ENCODE peak calls at places on chromosomes 6 and 20, in four cellular contexts. N is Panc1; V is AG04450; J is CD8-positive, alpha-beta T cell. T is an unnamed sample.

GRCh38 chr6:34115396-34116314 is 30.2 kb downstream of the GRM4 start:
- DNase-seq in N (no peak), V (no peak), J (no peak), T (no peak)

GRCh38 chr6:36629792-36630191 is 35.6 kb downstream of the SRSF3 start:
- DNase-seq in N (no peak), V (no peak), J (no peak), T (no peak)

GRCh38 chr6:148747145-148747492 is 289 bp downstream of the UST start:
- DNase-seq in N (no peak), V (no peak), J (no peak), T (no peak)

GRCh38 chr6:139262519-139263300 is 29.1 kb downstream of the TXLNB start:
- DNase-seq in N (no peak), V (no peak), J (no peak), T (peak; percentile 23)

GRCh38 chr6:97288188-97288587 is 5.2 kb upstream of the MMS22L start:
- DNase-seq in N (no peak), V (no peak), J (no peak), T (no peak)

GRCh38 chr20:51541189-51542032 is 1.1 kb downstream of the NFATC2 start:
- DNase-seq in N (no peak), V (no peak), J (peak; percentile 66), T (no peak)

GRCh38 chr6:136265101-136265500 is 15.0 kb upstream of the MTFR2 start:
- DNase-seq in N (no peak), V (no peak), J (no peak), T (no peak)

GRCh38 chr6:26141378-26141901 is 54.2 kb downstream of the HFE start:
- DNase-seq in N (no peak), V (no peak), J (no peak), T (no peak)

GRCh38 chr6:165181951-165182414 is 127.4 kb downstream of the C6orf118 start:
- DNase-seq in N (no peak), V (no peak), J (no peak), T (peak; percentile 15)

GRCh38 chr6:140437619-140438345 is 1063.3 kb upstream of the CITED2 start:
- DNase-seq in N (no peak), V (no peak), J (no peak), T (peak; percentile 17)

GRCh38 chr20:62508641-62509051 is 32.9 kb upstream of the GATA5 start:
- DNase-seq in N (no peak), V (no peak), J (no peak), T (no peak)

GRCh38 chr6:41647061-41647511 is 8.8 kb downstream of the MDFI start:
- DNase-seq in N (no peak), V (no peak), J (no peak), T (no peak)

GRCh38 chr6:113805167-113805835 is 51.8 kb upstream of the MARCKS start:
- DNase-seq in N (no peak), V (no peak), J (no peak), T (no peak)

GRCh38 chr20:40188319-40188718 is 500.7 kb downstream of the MAFB start:
- DNase-seq in N (no peak), V (no peak), J (no peak), T (no peak)

GRCh38 chr20:17935186-17935585 is 33.4 kb downstream of the SNX5 start:
- DNase-seq in N (no peak), V (no peak), J (no peak), T (no peak)

GRCh38 chr20:20017001-20017851 is at the start of gene NAA20:
- DNase-seq in N (peak; percentile 79), V (peak; percentile 70), J (peak; percentile 87), T (peak; percentile 62)

GRCh38 chr6:39416728-39417127 is 94.2 kb upstream of the KCNK16 start:
- DNase-seq in N (no peak), V (no peak), J (no peak), T (peak; percentile 66)

GRCh38 chr6:38033442-38033982 is 214.0 kb downstream of the ZFAND3 start:
- DNase-seq in N (no peak), V (no peak), J (no peak), T (no peak)

GRCh38 chr6:128600397-128600951 is 80.1 kb upstream of the PTPRK start:
- DNase-seq in N (no peak), V (peak; percentile 61), J (no peak), T (peak; percentile 66)

GRCh38 chr6:159513074-159513473 is 180.0 kb downstream of the SOD2 start:
- DNase-seq in N (no peak), V (no peak), J (no peak), T (no peak)

GRCh38 chr6:13011612-13012146 is 295.1 kb downstream of the PHACTR1 start:
- DNase-seq in N (no peak), V (no peak), J (no peak), T (no peak)

GRCh38 chr6:1614767-1615650 is 5.3 kb downstream of the FOXC1 start:
- DNase-seq in N (no peak), V (no peak), J (no peak), T (no peak)

GRCh38 chr6:169019727-169020491 is 233.7 kb downstream of the THBS2 start:
- DNase-seq in N (no peak), V (no peak), J (no peak), T (no peak)

GRCh38 chr6:125229080-125229479 is 72.7 kb downstream of the HDDC2 start:
- DNase-seq in N (no peak), V (no peak), J (no peak), T (no peak)

GRCh38 chr20:56205350-56205749 is 43.2 kb upstream of the MC3R start:
- DNase-seq in N (no peak), V (no peak), J (no peak), T (no peak)

GRCh38 chr6:125511809-125512341 is 210.1 kb upstream of the HDDC2 start:
- DNase-seq in N (no peak), V (no peak), J (no peak), T (no peak)

GRCh38 chr6:164303092-164304007 is 888.8 kb downstream of the QKI start:
- DNase-seq in N (no peak), V (no peak), J (no peak), T (no peak)

GRCh38 chr20:2331901-2332565 is 36.2 kb downstream of the TGM3 start:
- DNase-seq in N (no peak), V (no peak), J (no peak), T (no peak)

GRCh38 chr6:27862396-27863061 is 49.7 kb downstream of the OR2B2 start:
- DNase-seq in N (no peak), V (no peak), J (no peak), T (no peak)

GRCh38 chr20:6841128-6841527 is 73.6 kb downstream of the BMP2 start:
- DNase-seq in N (no peak), V (no peak), J (no peak), T (no peak)

GRCh38 chr6:24933868-24934401 is 1.8 kb downstream of the RIPOR2 start:
- DNase-seq in N (peak; percentile 25), V (no peak), J (peak; percentile 40), T (no peak)

GRCh38 chr6:27684264-27685211 is 211.6 kb upstream of the ZNF184 start:
- DNase-seq in N (peak; percentile 98), V (no peak), J (no peak), T (no peak)

GRCh38 chr20:54162378-54162777 is 11.4 kb downstream of the CYP24A1 start:
- DNase-seq in N (no peak), V (no peak), J (no peak), T (no peak)

GRCh38 chr6:108969776-108970175 is 121.6 kb downstream of the ARMC2 start:
- DNase-seq in N (no peak), V (no peak), J (no peak), T (no peak)

DNA sequence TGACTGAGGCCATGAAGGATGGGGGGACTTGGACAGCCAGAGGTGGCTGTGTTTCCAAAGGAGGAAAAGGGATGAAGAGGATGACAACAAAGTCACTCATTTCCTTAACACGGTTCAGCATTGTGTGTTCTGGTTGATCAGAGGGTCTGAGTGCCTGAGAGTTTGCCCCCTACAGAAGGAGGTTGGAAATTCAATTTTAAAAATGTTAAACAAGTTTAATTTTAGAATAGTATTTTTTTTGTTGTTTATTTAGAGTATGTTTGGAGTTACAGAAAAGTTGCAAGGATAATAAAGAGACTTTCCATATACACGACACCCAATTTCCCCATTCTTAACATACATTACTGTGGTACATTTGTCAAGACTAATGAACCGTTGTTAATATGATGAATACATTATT is 10.3 kb upstream of the VAPB start:
- DNase-seq in N (no peak), V (no peak), J (no peak), T (no peak)
- TF ChIP-seq CTCF in N (peak; percentile 1), V (peak; percentile 23), J (no peak), T (no peak)

GRCh38 chr6:99422912-99423311 is 2.2 kb downstream of the PNISR start:
- DNase-seq in N (no peak), V (no peak), J (no peak), T (no peak)

GRCh38 chr6:99425647-99426453 is 742 bp upstream of the PNISR start:
- DNase-seq in N (peak; percentile 93), V (peak; percentile 49), J (peak; percentile 48), T (peak; percentile 60)

GRCh38 chr6:99424761-99425646 is at the start of gene PNISR:
- DNase-seq in N (peak; percentile 97), V (peak; percentile 97), J (peak; percentile 73), T (peak; percentile 83)

GRCh38 chr6:99426454-99426762 is 1.3 kb upstream of the PNISR start:
- DNase-seq in N (no peak), V (no peak), J (no peak), T (no peak)

GRCh38 chr6:99424022-99424421 is 1.1 kb downstream of the PNISR start:
- DNase-seq in N (no peak), V (no peak), J (no peak), T (no peak)
- TF ChIP-seq CTCF in N (no peak), V (no peak), J (no peak), T (no peak)

DNA sequence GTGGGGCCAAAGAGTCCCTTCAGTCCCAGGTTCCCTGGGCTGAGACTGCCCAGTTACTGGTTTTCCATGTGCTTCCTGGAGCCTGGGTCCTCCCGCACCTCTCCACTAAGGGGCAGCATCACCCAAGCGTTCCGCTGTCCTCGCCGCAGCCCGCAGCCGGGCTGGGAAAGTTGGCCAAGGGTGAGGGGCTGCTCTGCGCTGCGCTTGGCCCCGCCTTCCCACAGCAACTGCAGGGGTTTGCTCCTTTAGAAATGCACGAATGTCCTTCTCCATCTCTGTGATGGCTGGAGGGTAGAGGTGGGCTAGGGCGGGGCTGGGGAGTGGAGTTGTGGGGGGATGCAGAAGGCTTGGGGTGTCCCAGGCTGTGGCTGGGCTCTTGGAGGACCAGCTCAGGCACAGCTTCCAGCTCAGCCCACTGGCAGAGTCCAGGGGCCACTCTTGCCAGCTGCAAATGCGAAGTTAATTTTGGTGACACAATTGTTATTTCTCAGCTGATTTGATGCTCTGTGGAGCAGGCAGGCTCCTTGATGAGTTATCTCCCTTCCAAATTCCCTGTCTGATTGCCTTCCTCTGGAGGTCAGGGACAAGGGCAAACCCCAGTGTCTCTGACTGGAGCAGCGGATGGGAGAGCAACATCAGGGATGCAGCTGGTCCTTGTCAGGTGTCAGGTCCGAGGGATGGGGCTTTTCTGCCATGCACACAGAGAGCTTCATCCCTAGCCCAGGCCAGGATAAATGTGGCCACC is 63.2 kb downstream of the NOL4L start:
- DNase-seq in N (peak; percentile 30), V (no peak), J (peak; percentile 60), T (no peak)
- TF ChIP-seq CTCF in N (peak; percentile 88), V (peak; percentile 88), J (peak; percentile 79), T (peak; percentile 90)

GRCh38 chr6:107601406-107601805 is 111.5 kb downstream of the SOBP start:
- DNase-seq in N (no peak), V (no peak), J (no peak), T (no peak)

GRCh38 chr6:107603029-107603428 is 113.1 kb downstream of the SOBP start:
- DNase-seq in N (no peak), V (no peak), J (no peak), T (no peak)

GRCh38 chr6:107606407-107606806 is 116.5 kb downstream of the SOBP start:
- DNase-seq in N (no peak), V (no peak), J (no peak), T (no peak)

GRCh38 chr6:107607109-107607508 is 117.2 kb downstream of the SOBP start:
- DNase-seq in N (no peak), V (no peak), J (no peak), T (no peak)

GRCh38 chr6:107604549-107604948 is 114.6 kb downstream of the SOBP start:
- DNase-seq in N (no peak), V (no peak), J (no peak), T (peak; percentile 30)
- TF ChIP-seq CTCF in N (no peak), V (no peak), J (no peak), T (peak; percentile 52)

T was measured in keratinocyte.